ENCODE peak calls at places on chromosome 21, in seven cellular contexts. N, X, U, Y, F, W and I are unnamed samples.

GRCh38 chr21:39319251-39319756 is 5.9 kb upstream of the BRWD1 start:
- DNase-seq in U (no peak), Y (no peak), N (no peak), F (no peak), W (no peak), X (peak), I (no peak)

GRCh38 chr21:36282568-36283230 is 37.3 kb upstream of the MORC3 start:
- DNase-seq in F (no peak), Y (no peak), U (no peak), W (no peak), X (peak), N (no peak), I (no peak)

GRCh38 chr21:45994738-45995685 is 13.4 kb downstream of the COL6A1 start:
- DNase-seq in F (no peak), X (no peak), Y (no peak), U (no peak), N (no peak), W (no peak), I (no peak)

GRCh38 chr21:41124626-41125240 is 43.2 kb upstream of the BACE2 start:
- DNase-seq in N (no peak), U (no peak), F (no peak), Y (no peak), X (no peak), W (no peak), I (no peak)

GRCh38 chr21:46581780-46582307 is 23.0 kb downstream of the S100B start:
- DNase-seq in X (no peak), W (no peak), N (no peak), U (no peak), F (no peak), Y (no peak), I (no peak)

GRCh38 chr21:38820471-38821239 is 14.9 kb downstream of the ETS2 start:
- DNase-seq in X (peak), W (no peak), U (no peak), N (no peak), Y (no peak), F (no peak), I (no peak)

GRCh38 chr21:35819134-35819533 is 241.2 kb downstream of the SETD4 start:
- DNase-seq in W (no peak), Y (no peak), X (no peak), F (no peak), N (no peak), U (no peak), I (no peak)

GRCh38 chr21:16194851-16195251 is 465.1 kb downstream of the USP25 start:
- DNase-seq in F (no peak), U (peak), W (peak), N (no peak), X (peak), Y (no peak), I (no peak)

GRCh38 chr21:29301703-29302102 is 3.0 kb downstream of the BACH1 start:
- DNase-seq in X (no peak), F (no peak), Y (no peak), N (no peak), U (no peak), W (no peak), I (no peak)

GRCh38 chr21:24955275-24955961 is 651.9 kb downstream of the MRPL39 start:
- DNase-seq in X (no peak), W (no peak), U (peak), Y (no peak), F (no peak), N (no peak), I (no peak)

GRCh38 chr21:15809818-15810217 is 80.0 kb downstream of the USP25 start:
- DNase-seq in N (no peak), Y (no peak), X (peak), W (no peak), U (no peak), F (no peak), I (no peak)

GRCh38 chr21:28410264-28410663 is 582.4 kb downstream of the LTN1 start:
- DNase-seq in W (no peak), F (no peak), N (no peak), Y (no peak), U (no peak), X (peak), I (no peak)

GRCh38 chr21:38861006-38861405 is 55.3 kb downstream of the ETS2 start:
- DNase-seq in N (no peak), F (no peak), U (no peak), W (no peak), Y (no peak), X (no peak), I (no peak)

GRCh38 chr21:38494688-38495087 is 3.6 kb downstream of the ERG start:
- DNase-seq in U (no peak), X (no peak), F (no peak), Y (no peak), N (no peak), W (no peak), I (no peak)

GRCh38 chr21:15441999-15442398 is 287.8 kb upstream of the USP25 start:
- DNase-seq in Y (no peak), U (no peak), F (no peak), X (no peak), W (no peak), N (no peak), I (no peak)

GRCh38 chr21:15754640-15755039 is 24.9 kb downstream of the USP25 start:
- DNase-seq in N (no peak), W (no peak), Y (no peak), X (peak), U (no peak), F (no peak), I (no peak)

GRCh38 chr21:45893166-45894106 is 88.1 kb upstream of the COL6A1 start:
- DNase-seq in W (no peak), F (no peak), U (no peak), Y (no peak), X (no peak), N (no peak), I (no peak)

GRCh38 chr21:17454315-17455027 is 58.4 kb upstream of the CXADR start:
- DNase-seq in X (peak), N (peak), U (peak), F (peak), W (peak), Y (peak), I (peak)

GRCh38 chr21:24941316-24942185 is 665.7 kb downstream of the MRPL39 start:
- DNase-seq in F (no peak), U (no peak), X (peak), Y (no peak), N (no peak), W (no peak), I (no peak)

GRCh38 chr21:28580585-28580984 is 412.1 kb downstream of the LTN1 start:
- DNase-seq in Y (no peak), N (no peak), U (no peak), W (no peak), X (no peak), F (no peak), I (no peak)

GRCh38 chr21:44874497-44875331 is 1.2 kb upstream of the PTTG1IP start:
- DNase-seq in U (peak), F (peak), X (no peak), W (peak), N (no peak), Y (no peak), I (no peak)
- TF ChIP-seq EZH2 in U (no peak), F (no peak), X (no peak), W (peak), N (peak), Y (no peak), I (no peak)

GRCh38 chr21:37337831-37338230 is 28.7 kb upstream of the DYRK1A start:
- DNase-seq in W (no peak), X (no peak), U (no peak), N (no peak), F (no peak), Y (no peak), I (no peak)
- TF ChIP-seq EZH2 in W (no peak), X (no peak), U (no peak), N (no peak), F (no peak), Y (no peak), I (no peak)

GRCh38 chr21:34668803-34669148 is at the start of gene CLIC6:
- DNase-seq in X (no peak), Y (no peak), F (no peak), U (no peak), W (peak), N (no peak), I (no peak)
- TF ChIP-seq EZH2 in X (no peak), Y (no peak), F (no peak), U (no peak), W (no peak), N (no peak), I (no peak)

DNA sequence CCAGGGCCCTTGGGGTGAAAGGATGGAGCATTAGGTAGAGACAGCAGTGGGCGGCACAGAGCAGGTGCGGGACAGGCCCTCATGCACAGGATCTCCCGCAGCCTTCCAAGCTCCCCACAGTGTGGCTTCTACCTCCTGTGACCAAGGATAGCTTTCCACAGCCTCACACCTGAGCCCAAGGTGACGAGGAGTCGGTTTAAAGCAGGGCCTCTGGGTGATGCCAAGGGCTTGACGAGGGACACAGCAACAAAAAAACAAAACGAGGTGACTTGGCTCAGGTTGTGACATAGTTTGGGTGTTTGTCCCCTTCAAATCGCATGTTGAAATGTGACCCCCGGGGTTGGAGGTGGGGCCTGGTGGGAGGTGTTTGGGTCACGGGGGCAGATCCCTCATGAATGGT is 15.3 kb downstream of the RSPH1 start:
- DNase-seq in U (no peak), F (no peak), W (no peak), N (no peak), Y (no peak), X (no peak), I (no peak)
- TF ChIP-seq EZH2 in U (no peak), F (no peak), W (no peak), N (no peak), Y (no peak), X (no peak), I (no peak)

GRCh38 chr21:33029975-33030461 is 4.3 kb downstream of the OLIG2 start:
- DNase-seq in X (no peak), N (no peak), W (no peak), U (no peak), F (no peak), Y (no peak), I (no peak)
- TF ChIP-seq EZH2 in X (no peak), N (peak), W (no peak), U (no peak), F (no peak), Y (no peak), I (no peak)